ENCODE peak calls at places on chromosomes 13 and 19, in six cellular contexts. W is trophoblast cell, K is IMR-90, L is neuronal stem cell, P is mesenchymal stem cell, N is H1. C is an unnamed sample.

GRCh38 chr13:24265453-24265852 is 43.9 kb upstream of the C1QTNF9 start:
- DNase-seq in W (no peak), K (no peak), L (no peak), P (no peak), N (no peak), C (no peak)

GRCh38 chr13:32323912-32324311 is 8.6 kb downstream of the BRCA2 start:
- DNase-seq in W (no peak), K (peak), L (no peak), P (peak), N (no peak), C (no peak)

GRCh38 chr13:24176351-24177101 is 16.0 kb downstream of the SPATA13 start:
- DNase-seq in W (no peak), K (no peak), L (no peak), P (no peak), N (no peak), C (no peak)

GRCh38 chr13:75514080-75515040 is 23.3 kb downstream of the COMMD6 start:
- DNase-seq in W (no peak), K (peak), L (no peak), P (peak), N (no peak), C (no peak)

GRCh38 chr19:5798244-5798643 is 6.6 kb upstream of the NRTN start:
- DNase-seq in W (no peak), K (no peak), L (no peak), P (no peak), N (no peak), C (no peak)

GRCh38 chr19:49560358-49560900 is 19.9 kb downstream of the NOSIP start:
- DNase-seq in W (no peak), K (no peak), L (no peak), P (no peak), N (no peak), C (peak)

GRCh38 chr19:19656451-19657396 is 6.8 kb downstream of the ATP13A1 start:
- DNase-seq in W (no peak), K (no peak), L (no peak), P (no peak), N (no peak), C (no peak)

GRCh38 chr13:64756621-64757020 is 2473.5 kb downstream of the PCDH9 start:
- DNase-seq in W (no peak), K (no peak), L (no peak), P (no peak), N (no peak), C (no peak)

GRCh38 chr13:96052655-96053002 is 572 bp downstream of the UGGT2 start:
- DNase-seq in W (peak), K (peak), L (no peak), P (peak), N (no peak), C (no peak)

GRCh38 chr13:29676941-29677452 is 81.5 kb upstream of the SLC7A1 start:
- DNase-seq in W (no peak), K (peak), L (no peak), P (no peak), N (no peak), C (no peak)

GRCh38 chr13:106376411-106377112 is 158.9 kb downstream of the EFNB2 start:
- DNase-seq in W (peak), K (peak), L (no peak), P (peak), N (no peak), C (no peak)

GRCh38 chr19:478236-478888 is 17.5 kb upstream of the SHC2 start:
- DNase-seq in W (no peak), K (no peak), L (no peak), P (no peak), N (no peak), C (no peak)

GRCh38 chr13:88651531-88651930 is 980.4 kb downstream of the SLITRK5 start:
- DNase-seq in W (no peak), K (no peak), L (no peak), P (no peak), N (no peak), C (no peak)

GRCh38 chr13:36706755-36707154 is 32.9 kb downstream of the SERTM1 start:
- DNase-seq in W (peak), K (peak), L (no peak), P (no peak), N (no peak), C (no peak)

GRCh38 chr13:65435590-65435989 is 1794.5 kb downstream of the PCDH9 start:
- DNase-seq in W (no peak), K (no peak), L (no peak), P (no peak), N (no peak), C (no peak)

GRCh38 chr13:48875071-48875470 is 100.6 kb upstream of the FNDC3A start:
- DNase-seq in W (no peak), K (no peak), L (no peak), P (no peak), N (no peak), C (peak)
- H4K91ac ChIP-seq in W (no peak), K (no peak), L (no peak), P (no peak), N (no peak), C (no peak)

GRCh38 chr19:40143612-40144011 is 47.6 kb upstream of the MAP3K10 start:
- DNase-seq in W (no peak), K (no peak), L (no peak), P (no peak), N (no peak), C (no peak)
- H4K91ac ChIP-seq in W (no peak), K (no peak), L (no peak), P (no peak), N (no peak), C (no peak)

DNA sequence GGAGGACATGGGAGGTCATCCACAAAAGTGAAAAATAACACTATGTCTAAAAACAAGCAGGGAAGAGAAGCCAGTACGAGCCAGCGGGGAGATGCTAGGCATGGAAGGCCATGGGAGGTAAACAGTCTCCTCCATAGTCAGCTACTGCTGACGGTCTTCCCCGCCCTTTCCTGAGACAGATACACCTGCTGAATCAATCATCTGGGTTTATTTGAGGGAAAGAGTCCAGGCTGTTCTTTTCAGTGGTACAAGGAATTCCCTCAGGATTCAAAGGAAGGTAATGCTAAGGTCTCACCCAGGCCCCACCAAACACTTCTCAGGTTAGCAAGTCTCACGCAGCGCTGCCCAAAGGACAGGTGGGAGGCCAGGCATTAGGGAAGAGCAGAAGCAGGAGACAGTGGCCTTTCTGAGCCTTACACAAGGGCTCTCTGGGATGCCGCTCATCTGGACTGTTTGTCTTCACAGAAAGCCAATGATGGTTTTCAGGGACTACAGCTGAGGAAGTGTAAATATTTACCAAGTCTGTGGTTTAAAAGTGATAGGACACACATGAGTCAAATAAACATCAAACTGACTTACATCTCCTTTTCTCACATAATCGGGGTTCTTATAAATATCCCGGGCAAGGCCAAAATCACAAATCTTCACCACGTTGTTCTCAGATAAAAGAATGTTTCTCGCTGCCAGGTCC is 173.9 kb downstream of the FLT1 start:
- DNase-seq in W (no peak), K (peak), L (no peak), P (peak), N (no peak), C (no peak)
- H4K91ac ChIP-seq in W (no peak), K (no peak), L (no peak), P (no peak), N (no peak), C (no peak)

GRCh38 chr19:4152241-4152998 is 1.0 kb upstream of the CREB3L3 start:
- DNase-seq in W (no peak), K (no peak), L (no peak), P (no peak), N (no peak), C (no peak)

GRCh38 chr19:4154571-4155312 is 1.3 kb downstream of the CREB3L3 start:
- DNase-seq in W (no peak), K (no peak), L (no peak), P (no peak), N (no peak), C (no peak)

GRCh38 chr19:4151623-4152022 is 1.8 kb upstream of the CREB3L3 start:
- DNase-seq in W (no peak), K (no peak), L (no peak), P (no peak), N (no peak), C (no peak)

GRCh38 chr19:4144666-4145261 is 8.7 kb upstream of the CREB3L3 start:
- DNase-seq in W (no peak), K (peak), L (no peak), P (peak), N (no peak), C (no peak)

DNA sequence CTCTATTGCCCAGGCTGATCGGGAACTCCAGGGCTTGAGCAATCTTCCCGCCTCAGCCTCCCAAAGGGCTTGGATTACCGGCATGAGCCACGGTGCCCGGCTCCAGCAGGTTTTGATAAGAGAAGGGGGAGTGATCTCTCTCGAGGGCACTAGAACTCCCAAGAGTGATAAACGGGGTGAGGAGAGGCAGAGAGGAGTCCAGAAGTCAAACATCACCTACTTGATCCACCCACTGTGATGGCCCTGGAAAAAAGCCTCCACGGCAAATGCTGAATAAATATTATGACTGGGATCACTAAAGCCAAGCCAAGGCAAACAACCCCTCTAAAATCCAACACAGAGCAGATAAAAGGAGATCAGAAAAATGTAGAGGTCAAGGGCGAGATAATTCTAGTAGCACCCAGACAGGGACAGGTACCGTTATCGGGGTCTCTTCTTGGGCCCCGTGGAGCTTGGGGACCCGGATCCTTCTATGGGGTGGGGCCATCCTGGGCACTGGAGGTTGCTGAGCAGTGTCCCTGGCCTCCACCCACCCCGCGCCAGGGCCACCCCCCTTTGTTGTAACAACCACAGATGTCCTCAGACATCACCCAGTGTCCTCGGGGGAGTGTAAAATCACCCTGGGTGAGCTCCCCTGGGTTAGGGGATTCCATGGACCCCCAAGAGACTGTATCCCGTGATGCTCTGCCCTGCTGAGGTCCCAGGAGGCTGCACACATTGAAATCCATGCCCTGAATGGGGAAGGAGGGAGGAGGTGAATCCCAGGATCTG is 3.7 kb upstream of the CREB3L3 start:
- DNase-seq in W (no peak), K (no peak), L (no peak), P (no peak), N (no peak), C (no peak)
- H4K91ac ChIP-seq in W (no peak), K (no peak), L (no peak), P (no peak), N (no peak), C (no peak)

GRCh38 chr19:9148687-9149086 is 8.5 kb downstream of the ZNF317 start:
- DNase-seq in W (no peak), K (no peak), L (no peak), P (no peak), N (no peak), C (no peak)

GRCh38 chr19:9140159-9140874 is at the start of gene ZNF317:
- DNase-seq in W (peak), K (peak), L (peak), P (peak), N (peak), C (peak)

GRCh38 chr19:9146882-9147281 is 6.7 kb downstream of the ZNF317 start:
- DNase-seq in W (no peak), K (no peak), L (no peak), P (no peak), N (no peak), C (no peak)

GRCh38 chr19:9149976-9150375 is 9.8 kb downstream of the ZNF317 start:
- DNase-seq in W (no peak), K (no peak), L (no peak), P (no peak), N (no peak), C (no peak)

GRCh38 chr19:9144920-9145319 is 4.7 kb downstream of the ZNF317 start:
- DNase-seq in W (no peak), K (no peak), L (no peak), P (peak), N (no peak), C (no peak)
- H4K91ac ChIP-seq in W (no peak), K (no peak), L (no peak), P (no peak), N (no peak), C (no peak)

GRCh38 chr13:102944821-102945220 is 99.0 kb downstream of the ERCC5 start:
- DNase-seq in W (no peak), K (no peak), L (no peak), P (no peak), N (no peak), C (no peak)

GRCh38 chr13:102945324-102945815 is 99.5 kb downstream of the ERCC5 start:
- DNase-seq in W (no peak), K (no peak), L (no peak), P (no peak), N (no peak), C (no peak)

GRCh38 chr13:102951808-102952207 is 106.0 kb downstream of the ERCC5 start:
- DNase-seq in W (no peak), K (no peak), L (no peak), P (no peak), N (no peak), C (no peak)

GRCh38 chr13:102948006-102948405 is 102.2 kb downstream of the ERCC5 start:
- DNase-seq in W (no peak), K (no peak), L (peak), P (no peak), N (no peak), C (no peak)
- H4K91ac ChIP-seq in W (no peak), K (no peak), L (no peak), P (no peak), N (no peak), C (no peak)

DNA sequence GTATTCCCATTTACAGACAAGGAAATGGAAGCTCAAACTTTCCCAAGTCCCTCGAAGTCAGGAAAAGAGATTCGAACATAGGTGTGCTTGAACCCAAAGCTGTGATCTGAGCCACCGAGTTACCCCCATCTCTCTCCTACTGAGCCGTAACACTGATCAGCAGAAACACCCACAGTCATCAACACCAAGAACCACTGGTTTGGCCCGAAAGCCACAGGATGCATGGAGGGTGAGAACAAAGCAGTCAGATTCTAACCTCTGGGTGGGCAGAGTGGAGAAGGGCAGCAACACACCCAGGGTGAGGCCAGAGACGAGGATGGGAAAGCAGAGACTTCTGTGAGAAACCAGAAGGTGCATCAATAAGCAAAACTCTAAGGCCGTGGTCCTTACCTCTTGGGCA is 27.7 kb upstream of the POU2F2 start:
- DNase-seq in W (no peak), K (no peak), L (no peak), P (no peak), N (no peak), C (no peak)
- H4K91ac ChIP-seq in W (no peak), K (no peak), L (no peak), P (no peak), N (no peak), C (no peak)

DNA sequence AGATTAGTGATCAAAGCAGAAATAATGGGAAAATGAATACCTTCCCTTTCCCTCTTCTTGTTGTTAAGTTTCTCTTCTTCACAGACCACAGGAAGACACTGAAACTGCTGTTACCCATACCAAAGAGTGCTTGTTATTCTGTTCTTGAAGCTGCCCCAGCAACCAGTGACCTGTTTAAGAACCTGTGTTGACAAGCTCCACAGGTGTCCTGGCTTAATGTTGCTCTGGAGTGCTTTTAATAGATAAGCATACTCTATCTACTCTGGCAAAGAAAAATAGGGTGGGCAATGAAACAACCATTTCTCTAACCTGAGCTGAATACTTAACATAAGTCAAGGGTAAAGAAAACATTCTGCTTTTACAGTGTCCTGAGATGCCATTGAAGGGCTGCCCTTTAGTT is 506.7 kb upstream of the GPC6 start:
- DNase-seq in W (no peak), K (no peak), L (peak), P (no peak), N (peak), C (peak)
- H4K91ac ChIP-seq in W (no peak), K (no peak), L (no peak), P (no peak), N (no peak), C (no peak)